ENCODE peak calls at places on chromosomes 16 and 17, in ten cellular contexts. P is activated T-cell treated with anti-CD3 and anti-CD28 coated beads, Interleukin-2, amount 50 U/mL, for 72 hours; E is substantia nigra; H is central memory CD8-positive, alpha-beta T cell; N is glomerular endothelial cell; D is T-helper 9 cell; V is lower leg skin; R is breast epithelium; T is endothelial cell; I is T-helper 17 cell. J is an unnamed sample.

GRCh38 chr17:70767102-70767701 is 597.9 kb downstream of the KCNJ2 start:
- DNase-seq in D (no peak), T (peak; percentile 27), E (no peak), I (no peak), V (no peak), H (no peak), R (no peak), N (no peak), P (no peak), J (peak; percentile 4)

GRCh38 chr17:77011173-77012011 is 129.4 kb upstream of the SEC14L1 start:
- DNase-seq in N (peak; percentile 33), I (peak; percentile 51), E (no peak), V (no peak), R (no peak), H (peak; percentile 25), D (peak; percentile 48), P (peak; percentile 68), T (peak; percentile 65), J (no peak)

GRCh38 chr16:31006086-31006385 is 4.4 kb downstream of the STX1B start:
- DNase-seq in N (no peak), E (no peak), P (no peak), R (no peak), I (no peak), H (no peak), D (no peak), T (no peak), V (peak; percentile 74), J (no peak)

GRCh38 chr16:86517652-86518258 is 7.4 kb downstream of the FOXF1 start:
- DNase-seq in D (no peak), T (peak; percentile 80), R (no peak), H (no peak), I (no peak), E (peak; percentile 80), N (no peak), P (peak; percentile 45), V (peak; percentile 90), J (peak; percentile 79)

GRCh38 chr16:30010817-30011504 is at the start of gene DOC2A:
- DNase-seq in P (no peak), E (no peak), V (no peak), D (no peak), H (no peak), T (peak; percentile 18), I (no peak), R (no peak), N (no peak), J (peak; percentile 68)

GRCh38 chr16:89722392-89723278 is 1.3 kb downstream of the ZNF276 start:
- DNase-seq in R (peak; percentile 66), T (no peak), P (peak; percentile 74), N (no peak), H (peak; percentile 83), D (peak; percentile 55), I (peak; percentile 53), E (peak; percentile 48), V (peak; percentile 95), J (peak; percentile 66)

GRCh38 chr17:73099504-73099903 is 7.0 kb upstream of the SLC39A11 start:
- DNase-seq in N (no peak), T (no peak), V (peak; percentile 79), I (no peak), H (no peak), E (no peak), D (no peak), R (no peak), P (no peak), J (no peak)

GRCh38 chr17:58279016-58279671 is 1.6 kb downstream of the MPO start:
- DNase-seq in R (no peak), I (no peak), P (no peak), E (no peak), V (no peak), D (no peak), T (no peak), H (no peak), N (no peak), J (no peak)

GRCh38 chr16:57374067-57374534 is 1.8 kb downstream of the CX3CL1 start:
- DNase-seq in V (no peak), T (no peak), D (no peak), P (peak; percentile 18), I (no peak), R (no peak), N (no peak), H (no peak), E (no peak), J (no peak)

GRCh38 chr16:57628008-57628781 is at the start of gene ADGRG1:
- DNase-seq in T (peak; percentile 52), V (peak; percentile 93), E (peak; percentile 72), R (no peak), D (no peak), P (peak; percentile 70), N (no peak), H (no peak), I (no peak), J (no peak)

GRCh38 chr17:73166731-73167581 is 2.1 kb downstream of the SSTR2 start:
- DNase-seq in I (no peak), T (no peak), D (no peak), P (peak; percentile 34), E (no peak), V (no peak), H (no peak), N (no peak), R (no peak), J (peak; percentile 57)

GRCh38 chr16:502179-502943 is 25.2 kb upstream of the CAPN15 start:
- DNase-seq in E (no peak), T (no peak), I (no peak), N (no peak), V (no peak), H (no peak), D (no peak), P (no peak), R (no peak), J (no peak)

GRCh38 chr16:65538945-65539344 is 417.1 kb upstream of the CDH11 start:
- DNase-seq in T (no peak), H (no peak), D (no peak), P (no peak), R (no peak), N (no peak), E (no peak), I (no peak), V (no peak), J (no peak)

GRCh38 chr17:8994319-8994718 is 27.0 kb upstream of the NTN1 start:
- DNase-seq in R (no peak), H (peak; percentile 50), D (peak; percentile 23), N (no peak), E (peak; percentile 40), T (peak; percentile 78), V (peak; percentile 88), I (peak; percentile 24), P (peak; percentile 71), J (peak; percentile 62)

GRCh38 chr16:28829747-28830146 is 6.9 kb downstream of the ATXN2L start:
- DNase-seq in I (no peak), D (no peak), P (no peak), V (no peak), T (no peak), H (no peak), R (no peak), N (no peak), E (no peak), J (peak; percentile 0)

GRCh38 chr17:68868708-68869107 is 86.5 kb downstream of the ABCA8 start:
- DNase-seq in N (no peak), E (no peak), H (no peak), I (no peak), D (no peak), V (no peak), R (no peak), T (no peak), P (no peak), J (no peak)

J was measured in GM20000.